ENCODE peak calls at places on chromosomes 16 and 17, in eight cellular contexts. U is heart left ventricle; B is Peyer's patch; Z is body of pancreas; N is effector memory CD4-positive, alpha-beta T cell; J is PC-9; A is cardiac muscle cell; Y is endodermal cell. I is an unnamed sample. For H3K4me1, the result is how much of the 10 kb centered on the place peaks cover.

GRCh38 chr16:7487896-7488295 is 155.3 kb downstream of the RBFOX1 start:
- DNase-seq in U (no peak), B (no peak), Z (no peak), N (no peak), J (no peak), A (no peak), Y (no peak), I (no peak)

GRCh38 chr16:30526137-30526822 is at the start of gene ZNF768:
- DNase-seq in U (no peak), B (peak), Z (peak), N (peak), J (peak), A (no peak), Y (peak), I (peak)

GRCh38 chr17:55814377-55814776 is 63.5 kb downstream of the PCTP start:
- DNase-seq in U (peak), B (no peak), Z (peak), N (no peak), J (no peak), A (no peak), Y (no peak), I (no peak)

GRCh38 chr17:38329808-38330730 is 13.7 kb downstream of the GPR179 start:
- DNase-seq in U (no peak), B (no peak), Z (no peak), N (no peak), J (no peak), A (no peak), Y (peak), I (no peak)

GRCh38 chr17:17913695-17914332 is 58.4 kb downstream of the TOM1L2 start:
- DNase-seq in U (peak), B (peak), Z (peak), N (no peak), J (peak), A (peak), Y (peak), I (peak)

GRCh38 chr16:28136751-28137434 is 73.4 kb upstream of the GSG1L start:
- DNase-seq in U (no peak), B (peak), Z (no peak), N (peak), J (no peak), A (peak), Y (no peak), I (no peak)

GRCh38 chr17:66661857-66662256 is 173.1 kb upstream of the CACNG5 start:
- DNase-seq in U (no peak), B (no peak), Z (no peak), N (no peak), J (no peak), A (no peak), Y (no peak), I (no peak)

GRCh38 chr17:71430281-71430680 is 690.5 kb upstream of the SOX9 start:
- DNase-seq in U (no peak), B (no peak), Z (no peak), N (no peak), J (no peak), A (no peak), Y (no peak), I (no peak)

GRCh38 chr17:13736915-13737314 is 135.2 kb upstream of the HS3ST3A1 start:
- DNase-seq in U (no peak), B (no peak), Z (no peak), N (no peak), J (no peak), A (peak), Y (no peak), I (no peak)

GRCh38 chr16:85395207-85395912 is 217.8 kb upstream of the GSE1 start:
- DNase-seq in U (peak), B (peak), Z (peak), N (no peak), J (peak), A (peak), Y (no peak), I (peak)

GRCh38 chr17:80805032-80805751 is 186.4 kb upstream of the CHMP6 start:
- DNase-seq in U (no peak), B (no peak), Z (peak), N (no peak), J (no peak), A (no peak), Y (peak), I (peak)

GRCh38 chr16:67240506-67240905 is 6.8 kb downstream of the FHOD1 start:
- DNase-seq in U (no peak), B (no peak), Z (no peak), N (no peak), J (no peak), A (no peak), Y (peak), I (peak)

GRCh38 chr17:29640413-29640812 is 17.7 kb upstream of the CORO6 start:
- DNase-seq in U (no peak), B (no peak), Z (no peak), N (no peak), J (no peak), A (peak), Y (no peak), I (no peak)

GRCh38 chr16:88407807-88408206 is 25.0 kb downstream of the ZNF469 start:
- DNase-seq in U (no peak), B (no peak), Z (no peak), N (no peak), J (no peak), A (no peak), Y (no peak), I (no peak)

GRCh38 chr17:27384721-27385120 is 71.5 kb upstream of the KSR1 start:
- DNase-seq in U (no peak), B (no peak), Z (no peak), N (no peak), J (no peak), A (no peak), Y (no peak), I (no peak)

GRCh38 chr17:6578491-6578890 is 22.1 kb upstream of the PITPNM3 start:
- DNase-seq in U (no peak), B (no peak), Z (no peak), N (no peak), J (no peak), A (no peak), Y (no peak), I (no peak)

GRCh38 chr17:56690441-56691291 is 97.2 kb downstream of the NOG start:
- DNase-seq in U (no peak), B (no peak), Z (no peak), N (no peak), J (no peak), A (no peak), Y (no peak), I (no peak)

GRCh38 chr17:9959377-9959981 is 54.4 kb upstream of the RCVRN start:
- DNase-seq in U (peak), B (no peak), Z (no peak), N (no peak), J (peak), A (peak), Y (peak), I (no peak)

GRCh38 chr17:73288534-73289302 is 23.1 kb downstream of the CDC42EP4 start:
- DNase-seq in U (peak), B (peak), Z (peak), N (no peak), J (peak), A (no peak), Y (no peak), I (peak)

GRCh38 chr16:85750021-85750826 is 672 bp downstream of the C16orf74 start:
- DNase-seq in U (peak), B (peak), Z (no peak), N (no peak), J (peak), A (peak), Y (peak), I (peak)

GRCh38 chr17:49746791-49747490 is 17.0 kb downstream of the FAM117A start:
- DNase-seq in U (no peak), B (peak), Z (no peak), N (no peak), J (no peak), A (no peak), Y (no peak), I (no peak)

GRCh38 chr16:75710344-75710743 is 9.1 kb upstream of the DUXB start:
- DNase-seq in U (no peak), B (no peak), Z (no peak), N (no peak), J (no peak), A (no peak), Y (no peak), I (no peak)

GRCh38 chr16:75714661-75715060 is 11.6 kb downstream of the CPHXL start:
- DNase-seq in U (no peak), B (no peak), Z (no peak), N (no peak), J (no peak), A (no peak), Y (no peak), I (no peak)
- H3K4me1 ChIP-seq in U (under half), B (under half), Z (under half), N (under half), J (under half), A (under half), Y (under half), I (under half)

GRCh38 chr17:37092041-37092440 is 143.3 kb downstream of the AATF start:
- DNase-seq in U (no peak), B (peak), Z (no peak), N (no peak), J (no peak), A (no peak), Y (peak), I (no peak)
- H3K4me1 ChIP-seq in U (under half), B (under half), Z (under half), N (under half), J (under half), A (under half), Y (under half), I (under half)

DNA sequence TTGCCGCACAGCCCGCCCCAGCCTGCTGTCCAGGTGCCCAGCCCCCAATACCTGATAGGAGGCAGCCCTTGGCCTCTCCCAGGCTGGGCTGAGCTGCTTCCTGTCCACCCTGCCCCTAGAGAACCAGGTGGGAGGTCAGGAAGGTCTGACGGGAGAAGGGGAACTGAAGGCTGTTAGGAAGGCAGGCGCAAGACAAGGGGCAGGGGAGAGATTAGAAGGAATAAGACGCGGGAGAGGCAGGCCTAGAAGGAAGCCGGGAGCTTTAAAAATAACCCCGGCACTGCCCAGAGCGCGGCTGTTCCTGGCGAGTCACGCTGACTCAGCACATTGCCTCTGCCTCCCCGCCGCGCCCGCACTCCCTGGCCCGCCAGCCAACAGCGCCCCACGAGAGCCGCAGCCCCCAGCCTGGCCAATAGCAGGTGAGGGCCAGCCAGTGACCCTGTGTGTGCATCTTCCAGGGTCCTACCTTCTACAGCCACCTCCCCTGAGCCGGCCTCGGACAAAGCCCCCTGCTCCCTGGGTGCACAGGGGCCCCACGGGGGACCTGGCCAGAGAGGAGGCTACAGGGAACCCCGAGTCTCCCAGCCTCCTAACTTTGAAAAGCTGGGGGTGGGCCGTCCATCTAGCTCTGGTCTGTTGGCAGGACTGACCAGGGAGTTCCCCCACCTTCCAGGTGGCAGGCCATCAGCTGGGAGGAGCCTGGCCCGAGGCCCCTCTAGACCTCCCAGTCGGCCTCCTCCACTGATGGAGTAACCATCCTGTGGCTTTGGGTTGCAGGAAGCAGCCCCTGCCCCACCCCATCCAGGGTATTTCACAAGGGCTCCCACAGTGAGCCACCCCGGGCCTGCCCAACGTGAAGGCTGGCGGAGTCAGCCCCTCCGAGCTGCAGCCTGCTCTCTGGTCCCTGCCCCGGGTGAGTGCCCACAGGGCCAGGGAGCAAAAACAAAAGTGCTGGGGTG is 4.0 kb downstream of the MAFG start:
- DNase-seq in U (peak), B (peak), Z (peak), N (no peak), J (peak), A (peak), Y (peak), I (peak)
- H3K4me1 ChIP-seq in U (under half), B (under half), Z (under half), N (under half), J (half or more), A (under half), Y (under half), I (under half)

GRCh38 chr16:57137566-57138273 is 45.3 kb downstream of the CPNE2 start:
- DNase-seq in U (peak), B (no peak), Z (no peak), N (no peak), J (no peak), A (no peak), Y (no peak), I (peak)
- H3K4me1 ChIP-seq in U (under half), B (under half), Z (under half), N (under half), J (under half), A (under half), Y (under half), I (under half)

GRCh38 chr16:10919003-10919351 is 23.3 kb downstream of the DEXI start:
- DNase-seq in U (no peak), B (no peak), Z (no peak), N (no peak), J (no peak), A (no peak), Y (no peak), I (no peak)
- H3K4me1 ChIP-seq in U (under half), B (under half), Z (under half), N (under half), J (under half), A (under half), Y (under half), I (under half)

GRCh38 chr17:44598932-44599297 is 41.6 kb downstream of the FZD2 start:
- DNase-seq in U (no peak), B (no peak), Z (no peak), N (no peak), J (no peak), A (no peak), Y (no peak), I (no peak)
- H3K4me1 ChIP-seq in U (under half), B (under half), Z (under half), N (under half), J (under half), A (under half), Y (under half), I (under half)

GRCh38 chr17:61584866-61585265 is 6.2 kb downstream of the NACA2 start:
- DNase-seq in U (no peak), B (no peak), Z (no peak), N (no peak), J (no peak), A (no peak), Y (no peak), I (no peak)
- H3K4me1 ChIP-seq in U (under half), B (under half), Z (under half), N (under half), J (under half), A (under half), Y (under half), I (under half)

DNA sequence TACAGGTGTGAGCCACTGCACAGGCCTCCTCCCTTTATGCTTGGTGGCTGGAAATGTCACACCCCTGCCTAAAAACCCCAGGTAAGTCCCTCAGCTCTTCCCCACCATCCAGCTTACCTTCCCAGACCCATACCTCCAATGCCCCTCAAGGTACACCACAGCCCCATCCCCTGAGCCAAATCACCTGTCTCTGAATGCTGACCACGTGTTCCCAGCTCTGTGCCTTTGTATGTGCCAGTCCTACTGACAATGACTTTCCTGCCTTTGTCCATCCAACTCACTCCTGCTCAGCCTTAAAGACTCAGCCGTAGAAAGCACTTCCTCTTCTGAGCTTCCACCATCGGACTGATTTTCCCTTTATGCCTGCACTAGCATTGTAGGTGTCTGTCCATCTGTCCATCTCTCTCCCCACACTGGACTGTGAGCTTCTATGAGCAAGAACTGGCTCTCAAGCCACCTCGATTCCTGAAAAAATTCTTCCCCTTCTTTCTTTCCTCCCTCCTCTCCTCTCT is 30.7 kb upstream of the GOSR2 start:
- DNase-seq in U (no peak), B (no peak), Z (no peak), N (no peak), J (no peak), A (no peak), Y (peak), I (no peak)
- H3K4me1 ChIP-seq in U (under half), B (under half), Z (under half), N (under half), J (under half), A (under half), Y (under half), I (under half)

I was measured in left lung.